ENCODE peak calls at places on chromosomes 3 and 15, in four cellular contexts. One of them, this sample, is unnamed.

GRCh38 chr15:80596521-80596976 is 98.6 kb upstream of the ABHD17C start:
- DNase-seq in A673: no peak
- DNase-seq in cardiac fibroblast: no peak
- DNase-seq in AG04450: no peak
- DNase-seq in this sample: no peak

GRCh38 chr3:185758912-185759311 is 65.9 kb downstream of the IGF2BP2 start:
- DNase-seq in A673: no peak
- DNase-seq in cardiac fibroblast: no peak
- DNase-seq in AG04450: no peak
- DNase-seq in this sample: no peak

GRCh38 chr3:129068291-129068886 is 7.8 kb downstream of the GP9 start:
- DNase-seq in A673: no peak
- DNase-seq in cardiac fibroblast: peak
- DNase-seq in AG04450: no peak
- DNase-seq in this sample: peak

GRCh38 chr15:101206173-101206572 is 45.7 kb downstream of the CHSY1 start:
- DNase-seq in A673: no peak
- DNase-seq in cardiac fibroblast: peak
- DNase-seq in AG04450: no peak
- DNase-seq in this sample: peak

GRCh38 chr15:83199288-83199687 is 8.3 kb downstream of the HDGFL3 start:
- DNase-seq in A673: no peak
- DNase-seq in cardiac fibroblast: no peak
- DNase-seq in AG04450: no peak
- DNase-seq in this sample: no peak

GRCh38 chr15:48190932-48191573 is 412 bp upstream of the CTXN2 start:
- DNase-seq in A673: peak
- DNase-seq in cardiac fibroblast: peak
- DNase-seq in AG04450: peak
- DNase-seq in this sample: peak

GRCh38 chr3:16064660-16065414 is 109.6 kb upstream of the GALNT15 start:
- DNase-seq in A673: peak
- DNase-seq in cardiac fibroblast: peak
- DNase-seq in AG04450: peak
- DNase-seq in this sample: peak

GRCh38 chr15:28931828-28932227 is 46.1 kb downstream of the APBA2 start:
- DNase-seq in A673: no peak
- DNase-seq in cardiac fibroblast: no peak
- DNase-seq in AG04450: no peak
- DNase-seq in this sample: no peak

GRCh38 chr3:158918451-158918850 is 116.6 kb downstream of the MFSD1 start:
- DNase-seq in A673: no peak
- DNase-seq in cardiac fibroblast: no peak
- DNase-seq in AG04450: no peak
- DNase-seq in this sample: no peak

GRCh38 chr15:78768531-78769408 is 42.5 kb downstream of the ADAMTS7 start:
- DNase-seq in A673: no peak
- DNase-seq in cardiac fibroblast: no peak
- DNase-seq in AG04450: no peak
- DNase-seq in this sample: no peak

GRCh38 chr3:58049143-58049785 is 41.0 kb downstream of the FLNB start:
- DNase-seq in A673: peak
- DNase-seq in cardiac fibroblast: peak
- DNase-seq in AG04450: no peak
- DNase-seq in this sample: peak

GRCh38 chr3:58047806-58048205 is 39.6 kb downstream of the FLNB start:
- DNase-seq in A673: no peak
- DNase-seq in cardiac fibroblast: peak
- DNase-seq in AG04450: no peak
- DNase-seq in this sample: peak

GRCh38 chr3:58045084-58045483 is 36.9 kb downstream of the FLNB start:
- DNase-seq in A673: no peak
- DNase-seq in cardiac fibroblast: no peak
- DNase-seq in AG04450: no peak
- DNase-seq in this sample: no peak

GRCh38 chr3:58051196-58051595 is 43.0 kb downstream of the FLNB start:
- DNase-seq in A673: no peak
- DNase-seq in cardiac fibroblast: peak
- DNase-seq in AG04450: no peak
- DNase-seq in this sample: peak

DNA sequence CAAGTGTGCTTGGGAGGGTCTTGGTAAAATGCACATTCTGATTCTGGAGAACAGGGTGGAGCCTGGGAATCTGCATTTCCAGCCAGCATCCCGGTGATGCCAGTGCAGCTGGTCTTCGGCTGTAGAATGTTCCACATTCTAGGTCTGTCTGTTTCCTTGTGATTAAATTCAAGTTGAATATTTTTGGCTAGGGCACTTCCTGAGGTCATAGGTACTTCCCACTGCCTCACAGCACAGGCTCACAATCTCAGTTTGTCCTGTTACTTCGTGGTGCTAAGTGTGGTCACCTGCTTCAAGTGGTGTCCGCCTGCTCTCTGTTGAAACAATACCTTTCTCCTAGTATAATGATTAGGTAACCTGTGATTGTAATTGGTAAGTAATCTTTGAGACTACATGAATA is 40.1 kb downstream of the FLNB start:
- DNase-seq in A673: no peak
- DNase-seq in cardiac fibroblast: peak
- DNase-seq in AG04450: no peak
- DNase-seq in this sample: peak
- H3K4me3 ChIP-seq in A673: no peak
- H3K4me3 ChIP-seq in cardiac fibroblast: no peak
- H3K4me3 ChIP-seq in AG04450: no peak
- H3K4me3 ChIP-seq in this sample: no peak

GRCh38 chr15:50872832-50873231 is 35.7 kb upstream of the AP4E1 start:
- DNase-seq in A673: no peak
- DNase-seq in cardiac fibroblast: no peak
- DNase-seq in AG04450: no peak
- DNase-seq in this sample: no peak

GRCh38 chr15:50876260-50876988 is 32.1 kb upstream of the AP4E1 start:
- DNase-seq in A673: no peak
- DNase-seq in cardiac fibroblast: no peak
- DNase-seq in AG04450: no peak
- DNase-seq in this sample: no peak

GRCh38 chr15:50871832-50872231 is 36.7 kb upstream of the AP4E1 start:
- DNase-seq in A673: no peak
- DNase-seq in cardiac fibroblast: no peak
- DNase-seq in AG04450: no peak
- DNase-seq in this sample: no peak

GRCh38 chr15:50876989-50877360 is 31.5 kb upstream of the AP4E1 start:
- DNase-seq in A673: peak
- DNase-seq in cardiac fibroblast: peak
- DNase-seq in AG04450: peak
- DNase-seq in this sample: peak

GRCh38 chr15:50873935-50874353 is 34.5 kb upstream of the AP4E1 start:
- DNase-seq in A673: no peak
- DNase-seq in cardiac fibroblast: no peak
- DNase-seq in AG04450: no peak
- DNase-seq in this sample: no peak
- TF ChIP-seq CTCF in A673: peak
- TF ChIP-seq CTCF in cardiac fibroblast: no peak
- TF ChIP-seq CTCF in AG04450: no peak
- TF ChIP-seq CTCF in this sample: no peak

GRCh38 chr3:38139191-38139590 is 730 bp downstream of the MYD88 start:
- DNase-seq in A673: no peak
- DNase-seq in cardiac fibroblast: peak
- DNase-seq in AG04450: no peak
- DNase-seq in this sample: no peak

GRCh38 chr3:38141952-38142273 is 3.5 kb downstream of the MYD88 start:
- DNase-seq in A673: no peak
- DNase-seq in cardiac fibroblast: no peak
- DNase-seq in AG04450: no peak
- DNase-seq in this sample: no peak

GRCh38 chr3:38139652-38140051 is 1.2 kb downstream of the MYD88 start:
- DNase-seq in A673: no peak
- DNase-seq in cardiac fibroblast: no peak
- DNase-seq in AG04450: no peak
- DNase-seq in this sample: no peak

GRCh38 chr3:38141173-38141951 is 2.9 kb downstream of the MYD88 start:
- DNase-seq in A673: no peak
- DNase-seq in cardiac fibroblast: no peak
- DNase-seq in AG04450: no peak
- DNase-seq in this sample: no peak

GRCh38 chr3:38140326-38141172 is 2.1 kb downstream of the MYD88 start:
- DNase-seq in A673: no peak
- DNase-seq in cardiac fibroblast: no peak
- DNase-seq in AG04450: no peak
- DNase-seq in this sample: no peak
- H3K4me3 ChIP-seq in A673: no peak
- H3K4me3 ChIP-seq in cardiac fibroblast: no peak
- H3K4me3 ChIP-seq in AG04450: peak
- H3K4me3 ChIP-seq in this sample: no peak

DNA sequence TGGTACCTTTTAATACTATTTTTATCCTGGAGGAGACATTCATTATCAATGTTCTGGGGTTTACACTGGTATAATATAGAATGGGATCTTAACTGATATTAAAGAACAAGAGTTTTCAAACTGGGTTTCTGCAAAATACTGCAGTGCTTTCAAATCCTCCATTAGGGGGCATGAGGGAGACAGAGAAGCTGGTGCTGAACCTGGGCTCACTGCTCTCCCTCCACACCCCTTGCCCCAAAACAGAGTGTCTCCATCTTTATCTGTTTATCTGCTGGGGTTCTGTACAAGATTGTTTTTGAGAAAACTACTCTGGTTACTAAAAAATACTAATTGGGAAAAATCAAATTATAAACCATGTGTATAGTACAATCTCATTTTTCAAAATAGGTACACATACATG is 41.7 kb downstream of the CADPS start:
- DNase-seq in A673: peak
- DNase-seq in cardiac fibroblast: no peak
- DNase-seq in AG04450: no peak
- DNase-seq in this sample: no peak
- TF ChIP-seq CTCF in A673: peak
- TF ChIP-seq CTCF in cardiac fibroblast: peak
- TF ChIP-seq CTCF in AG04450: peak
- TF ChIP-seq CTCF in this sample: peak

GRCh38 chr3:179194931-179195330 is 46.8 kb downstream of the PIK3CA start:
- DNase-seq in A673: no peak
- DNase-seq in cardiac fibroblast: no peak
- DNase-seq in AG04450: no peak
- DNase-seq in this sample: no peak

GRCh38 chr3:179192542-179192941 is 44.4 kb downstream of the PIK3CA start:
- DNase-seq in A673: no peak
- DNase-seq in cardiac fibroblast: no peak
- DNase-seq in AG04450: no peak
- DNase-seq in this sample: no peak

GRCh38 chr3:179186426-179186825 is 38.3 kb downstream of the PIK3CA start:
- DNase-seq in A673: no peak
- DNase-seq in cardiac fibroblast: no peak
- DNase-seq in AG04450: no peak
- DNase-seq in this sample: no peak

GRCh38 chr3:179189764-179190163 is 41.6 kb downstream of the PIK3CA start:
- DNase-seq in A673: peak
- DNase-seq in cardiac fibroblast: peak
- DNase-seq in AG04450: peak
- DNase-seq in this sample: peak
- H3K4me3 ChIP-seq in A673: no peak
- H3K4me3 ChIP-seq in cardiac fibroblast: no peak
- H3K4me3 ChIP-seq in AG04450: no peak
- H3K4me3 ChIP-seq in this sample: no peak

GRCh38 chr3:38689774-38690173 is 40.3 kb upstream of the SCN5A start:
- DNase-seq in A673: no peak
- DNase-seq in cardiac fibroblast: peak
- DNase-seq in AG04450: no peak
- DNase-seq in this sample: peak
- TF ChIP-seq CTCF in A673: no peak
- TF ChIP-seq CTCF in cardiac fibroblast: no peak
- TF ChIP-seq CTCF in AG04450: peak
- TF ChIP-seq CTCF in this sample: no peak

GRCh38 chr3:187746059-187746453 is 788 bp upstream of the BCL6 start:
- DNase-seq in A673: no peak
- DNase-seq in cardiac fibroblast: peak
- DNase-seq in AG04450: no peak
- DNase-seq in this sample: peak

GRCh38 chr3:187747506-187747905 is 2.2 kb upstream of the BCL6 start:
- DNase-seq in A673: no peak
- DNase-seq in cardiac fibroblast: no peak
- DNase-seq in AG04450: no peak
- DNase-seq in this sample: no peak

GRCh38 chr3:187746479-187747335 is 1.4 kb upstream of the BCL6 start:
- DNase-seq in A673: no peak
- DNase-seq in cardiac fibroblast: peak
- DNase-seq in AG04450: no peak
- DNase-seq in this sample: peak

GRCh38 chr3:187750041-187750512 is 4.8 kb upstream of the BCL6 start:
- DNase-seq in A673: no peak
- DNase-seq in cardiac fibroblast: peak
- DNase-seq in AG04450: no peak
- DNase-seq in this sample: no peak

DNA sequence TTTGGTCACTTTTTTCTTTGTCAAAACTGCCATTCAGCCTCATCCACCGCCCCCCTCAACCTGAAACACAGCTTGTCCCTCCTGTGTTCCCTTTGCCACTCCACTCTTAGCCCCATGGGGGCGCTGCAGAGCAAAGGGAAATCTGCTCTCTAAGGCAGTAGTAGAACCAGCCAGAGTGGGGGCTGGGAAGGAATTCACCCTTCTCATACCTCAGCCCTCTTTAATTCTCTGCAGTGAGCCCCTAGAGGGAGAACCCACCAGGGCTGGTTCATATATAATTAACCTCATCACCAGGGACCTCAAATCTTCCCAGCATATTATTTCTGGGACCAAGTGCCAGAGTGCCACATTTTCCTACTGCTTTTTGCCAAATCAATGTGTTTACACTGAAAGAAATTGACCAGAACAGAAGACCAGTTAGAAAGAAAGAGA is 2.8 kb upstream of the BCL6 start:
- DNase-seq in A673: peak
- DNase-seq in cardiac fibroblast: peak
- DNase-seq in AG04450: no peak
- DNase-seq in this sample: peak
- H3K4me3 ChIP-seq in A673: no peak
- H3K4me3 ChIP-seq in cardiac fibroblast: no peak
- H3K4me3 ChIP-seq in AG04450: no peak
- H3K4me3 ChIP-seq in this sample: no peak

GRCh38 chr3:97692406-97692805 is 72.2 kb upstream of the ARL6 start:
- DNase-seq in A673: no peak
- DNase-seq in cardiac fibroblast: no peak
- DNase-seq in AG04450: no peak
- DNase-seq in this sample: no peak
- TF ChIP-seq CTCF in A673: no peak
- TF ChIP-seq CTCF in cardiac fibroblast: no peak
- TF ChIP-seq CTCF in AG04450: no peak
- TF ChIP-seq CTCF in this sample: no peak